ENCODE peak calls at places on chromosomes 12 and 14, in six cellular contexts. T is testis, X is transverse colon, G is pancreas, A is CD14-positive monocyte, V is H9. Q is an unnamed sample.

GRCh38 chr12:11162494-11162893 is 8.5 kb upstream of the SMIM10L1 start:
- DNase-seq in T (no peak), X (no peak), G (no peak), V (no peak), A (no peak), Q (no peak)

GRCh38 chr14:89912667-89913211 is 41.8 kb downstream of the EFCAB11 start:
- DNase-seq in A (peak; percentile 85), X (peak; percentile 10), G (no peak), V (no peak), T (no peak), Q (peak; percentile 97)

GRCh38 chr14:31877333-31877798 is 199.7 kb upstream of the ARHGAP5 start:
- DNase-seq in X (no peak), V (no peak), A (no peak), G (no peak), T (no peak), Q (no peak)

GRCh38 chr12:39884616-39885125 is 221.2 kb downstream of the SLC2A13 start:
- DNase-seq in G (no peak), V (no peak), T (no peak), X (no peak), A (no peak), Q (no peak)

GRCh38 chr12:64625243-64626077 is 15.2 kb downstream of the RASSF3 start:
- DNase-seq in A (peak; percentile 88), V (no peak), T (peak; percentile 74), X (peak; percentile 54), G (peak; percentile 68), Q (no peak)

GRCh38 chr12:47808574-47809380 is 10.9 kb downstream of the HDAC7 start:
- DNase-seq in A (peak; percentile 81), T (no peak), V (no peak), G (no peak), X (peak; percentile 38), Q (no peak)

GRCh38 chr12:25053021-25053271 is 104.0 kb upstream of the BCAT1 start:
- DNase-seq in V (no peak), A (no peak), T (no peak), G (no peak), X (no peak), Q (no peak)

GRCh38 chr12:91219511-91219910 is 36.9 kb upstream of the DCN start:
- DNase-seq in A (no peak), G (no peak), X (no peak), T (no peak), V (no peak), Q (no peak)

GRCh38 chr14:80930836-80931389 is 10.6 kb downstream of the CEP128 start:
- DNase-seq in A (peak; percentile 71), T (no peak), X (peak; percentile 33), V (no peak), G (no peak), Q (peak; percentile 9)

GRCh38 chr14:73795974-73796373 is 55.7 kb upstream of the PTGR2 start:
- DNase-seq in X (peak; percentile 92), A (no peak), T (no peak), V (no peak), G (peak; percentile 43), Q (no peak)

GRCh38 chr12:132356686-132357622 is 27.6 kb upstream of the GALNT9 start:
- DNase-seq in X (peak; percentile 47), G (no peak), T (peak; percentile 50), A (no peak), V (peak; percentile 80), Q (no peak)

GRCh38 chr12:116247377-116247776 is 30.1 kb downstream of the MED13L start:
- DNase-seq in X (no peak), T (no peak), G (no peak), A (no peak), V (no peak), Q (no peak)

GRCh38 chr12:44875954-44876553 is at the start of gene NELL2:
- DNase-seq in X (peak; percentile 51), T (peak; percentile 68), A (no peak), G (peak; percentile 28), V (peak; percentile 92), Q (no peak)

GRCh38 chr12:50597200-50598195 is 92.7 kb downstream of the DIP2B start:
- DNase-seq in A (peak; percentile 48), G (no peak), X (no peak), T (peak; percentile 46), V (no peak), Q (no peak)

GRCh38 chr14:75088566-75089373 is 19.3 kb downstream of the ZC2HC1C start:
- DNase-seq in X (peak; percentile 35), G (peak; percentile 37), V (peak; percentile 46), T (peak; percentile 64), A (no peak), Q (no peak)

GRCh38 chr14:59363545-59364226 is 101.5 kb downstream of the GPR135 start:
- DNase-seq in G (no peak), X (no peak), V (no peak), T (no peak), A (no peak), Q (no peak)

GRCh38 chr14:76514599-76514998 is 138.7 kb downstream of the ESRRB start:
- DNase-seq in G (no peak), X (no peak), T (no peak), V (no peak), A (no peak), Q (no peak)
- TF ChIP-seq CTCF in G (peak; percentile 7), X (no peak), T (no peak), V (no peak), A (peak; percentile 55), Q (peak; percentile 57)

DNA sequence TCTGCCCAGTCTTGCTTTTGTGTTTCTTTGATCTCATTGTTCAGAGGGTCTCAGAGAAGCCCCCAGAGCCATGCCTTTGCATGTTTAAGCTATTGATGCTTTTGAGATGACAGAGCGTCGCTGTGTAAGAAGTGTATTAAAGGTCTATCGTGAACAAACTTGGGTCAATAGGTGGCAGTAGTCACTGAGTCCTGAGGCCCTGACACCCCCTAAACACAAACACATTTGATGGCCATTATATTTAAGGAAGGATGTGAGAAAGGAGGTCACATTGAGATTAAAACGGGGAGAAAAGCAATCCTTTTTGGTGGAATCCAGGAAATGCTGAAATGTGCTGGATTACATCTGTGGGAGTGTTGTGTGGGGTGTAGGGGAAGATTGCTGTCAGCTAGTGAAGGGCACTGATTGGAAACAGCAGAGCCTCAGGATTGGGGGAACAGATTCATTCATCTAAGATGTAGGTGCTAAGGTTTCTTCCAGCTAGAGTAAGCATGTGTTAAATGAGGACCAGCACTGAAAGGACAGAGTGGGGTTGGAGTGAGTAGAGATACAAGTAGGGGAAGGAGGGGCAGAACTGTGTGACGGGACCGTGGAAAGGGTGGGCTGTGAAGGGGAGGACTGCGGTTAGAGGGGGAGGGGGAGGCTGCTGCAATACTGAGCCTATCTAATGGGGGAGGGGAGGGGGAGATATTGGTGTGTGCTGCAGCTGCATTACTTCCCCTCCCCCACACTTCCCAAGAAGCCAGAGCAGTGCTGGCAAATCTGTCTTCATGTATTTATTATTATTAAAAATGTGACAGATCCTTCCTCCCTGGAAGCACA is 12.7 kb downstream of the NGDN start:
- DNase-seq in V (no peak), X (no peak), G (no peak), T (no peak), A (no peak), Q (no peak)
- TF ChIP-seq CTCF in V (peak; percentile 64), X (no peak), G (no peak), T (no peak), A (no peak), Q (no peak)

GRCh38 chr14:104223101-104223809 is 84.9 kb downstream of the KIF26A start:
- DNase-seq in V (no peak), T (peak; percentile 53), A (no peak), G (peak; percentile 29), X (peak; percentile 38), Q (no peak)

GRCh38 chr14:104226421-104227385 is 88.3 kb downstream of the KIF26A start:
- DNase-seq in A (peak; percentile 38), V (no peak), T (no peak), G (no peak), X (peak; percentile 6), Q (no peak)

GRCh38 chr14:104222396-104223036 is 84.1 kb downstream of the KIF26A start:
- DNase-seq in X (no peak), V (no peak), T (no peak), A (no peak), G (no peak), Q (no peak)

GRCh38 chr14:104223810-104224515 is 85.6 kb downstream of the KIF26A start:
- DNase-seq in X (peak; percentile 4), G (no peak), T (no peak), A (no peak), V (no peak), Q (no peak)

GRCh38 chr14:104224516-104225281 is 86.3 kb downstream of the KIF26A start:
- DNase-seq in A (no peak), V (peak; percentile 66), X (peak; percentile 60), G (no peak), T (peak; percentile 41), Q (no peak)
- TF ChIP-seq CTCF in A (peak; percentile 36), V (peak; percentile 81), X (peak; percentile 46), G (peak; percentile 10), T (peak; percentile 51), Q (peak; percentile 56)

DNA sequence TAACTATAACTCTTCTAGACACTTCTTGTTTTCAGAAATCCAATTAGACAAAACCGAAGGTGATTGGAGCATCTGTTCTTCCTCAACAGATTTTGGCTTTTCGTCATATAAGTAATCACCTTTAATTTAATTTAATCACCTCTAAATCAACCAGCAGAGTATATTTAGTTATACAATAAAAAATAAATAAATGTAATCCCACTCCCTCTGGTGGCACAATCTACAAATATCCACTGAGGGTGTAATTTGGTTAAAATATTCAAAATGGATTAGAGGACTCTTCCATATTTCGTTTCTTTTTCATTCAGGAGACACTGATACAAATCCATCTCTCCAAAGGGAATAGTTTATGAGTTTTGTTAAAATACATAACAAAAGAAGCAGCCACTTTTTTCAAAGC is 18.3 kb upstream of the SLC35F4 start:
- DNase-seq in V (no peak), A (no peak), G (no peak), T (no peak), X (no peak), Q (no peak)
- TF ChIP-seq CTCF in V (peak; percentile 43), A (no peak), G (peak; percentile 10), T (peak; percentile 24), X (no peak), Q (peak; percentile 39)